ENCODE peak calls at places on chromosome 6, in four cellular contexts. J, M, A and P are unnamed samples.

GRCh38 chr6:124679392-124679791 is 282.8 kb upstream of the RNF217 start:
- DNase-seq in J (no peak), M (no peak), A (no peak), P (peak; percentile 45)

GRCh38 chr6:11323666-11324452 is 91.4 kb upstream of the NEDD9 start:
- DNase-seq in J (no peak), M (peak; percentile 8), A (no peak), P (no peak)

GRCh38 chr6:29295181-29295585 is 6.3 kb upstream of the OR14J1 start:
- DNase-seq in J (no peak), M (no peak), A (no peak), P (no peak)

GRCh38 chr6:142985286-142985685 is 40.3 kb upstream of the HIVEP2 start:
- DNase-seq in J (no peak), M (no peak), A (no peak), P (peak; percentile 8)

GRCh38 chr6:118581489-118581959 is 33.4 kb downstream of the PLN start:
- DNase-seq in J (no peak), M (peak; percentile 86), A (no peak), P (peak; percentile 79)

GRCh38 chr6:9535106-9535505 is 879.8 kb downstream of the TFAP2A start:
- DNase-seq in J (no peak), M (no peak), A (no peak), P (no peak)

GRCh38 chr6:16136086-16136485 is 7.2 kb downstream of the MYLIP start:
- DNase-seq in J (no peak), M (no peak), A (no peak), P (no peak)

GRCh38 chr6:104182811-104183210 is 676.9 kb downstream of the HACE1 start:
- DNase-seq in J (no peak), M (peak; percentile 11), A (no peak), P (peak; percentile 40)

GRCh38 chr6:159959165-159959975 is 9.5 kb upstream of the IGF2R start:
- DNase-seq in J (no peak), M (no peak), A (no peak), P (no peak)

GRCh38 chr6:110053395-110054240 is 75.5 kb downstream of the GPR6 start:
- DNase-seq in J (no peak), M (peak; percentile 58), A (no peak), P (peak; percentile 76)

GRCh38 chr6:87919416-87919815 is 128.2 kb upstream of the SPACA1 start:
- DNase-seq in J (no peak), M (no peak), A (no peak), P (no peak)

GRCh38 chr6:143806282-143807102 is 36.6 kb upstream of the LTV1 start:
- DNase-seq in J (no peak), M (peak; percentile 95), A (no peak), P (peak; percentile 74)

GRCh38 chr6:36028088-36028886 is 679 bp downstream of the MAPK14 start:
- DNase-seq in J (no peak), M (peak; percentile 16), A (peak; percentile 17), P (no peak)

GRCh38 chr6:2496291-2496690 is 250.9 kb upstream of the GMDS start:
- DNase-seq in J (no peak), M (no peak), A (no peak), P (no peak)

GRCh38 chr6:133241088-133241900 is at the start of gene EYA4:
- DNase-seq in J (no peak), M (peak; percentile 9), A (no peak), P (peak; percentile 18)

GRCh38 chr6:132712366-132712765 is 1.5 kb downstream of the VNN1 start:
- DNase-seq in J (no peak), M (peak; percentile 12), A (no peak), P (peak; percentile 44)

GRCh38 chr6:97705568-97705967 is 422.6 kb upstream of the MMS22L start:
- DNase-seq in J (no peak), M (no peak), A (no peak), P (peak; percentile 3)

GRCh38 chr6:9520417-9521151 is 894.3 kb downstream of the TFAP2A start:
- DNase-seq in J (no peak), M (peak; percentile 74), A (no peak), P (peak; percentile 85)

GRCh38 chr6:165081944-165082532 is 227.4 kb downstream of the C6orf118 start:
- DNase-seq in J (no peak), M (no peak), A (no peak), P (no peak)

GRCh38 chr6:16623029-16623653 is 138.1 kb downstream of the ATXN1 start:
- DNase-seq in J (no peak), M (peak; percentile 41), A (no peak), P (peak; percentile 33)

GRCh38 chr6:12233693-12234551 is 56.2 kb upstream of the EDN1 start:
- DNase-seq in J (no peak), M (peak; percentile 81), A (peak; percentile 71), P (peak; percentile 87)

GRCh38 chr6:119110601-119111548 is 32.4 kb upstream of the FAM184A start:
- DNase-seq in J (no peak), M (peak; percentile 66), A (peak; percentile 38), P (peak; percentile 74)

GRCh38 chr6:116210750-116211425 is 43.0 kb downstream of the TSPYL4 start:
- DNase-seq in J (no peak), M (no peak), A (peak; percentile 35), P (peak; percentile 65)

GRCh38 chr6:12291785-12292604 is 1.8 kb downstream of the EDN1 start:
- DNase-seq in J (no peak), M (peak; percentile 27), A (no peak), P (peak; percentile 62)

GRCh38 chr6:158003910-158004695 is 22.4 kb downstream of the SYNJ2 start:
- DNase-seq in J (no peak), M (no peak), A (no peak), P (no peak)

GRCh38 chr6:117352466-117353081 is 73.2 kb downstream of the ROS1 start:
- DNase-seq in J (no peak), M (peak; percentile 20), A (no peak), P (peak; percentile 50)

GRCh38 chr6:90111387-90111786 is 185.3 kb downstream of the BACH2 start:
- DNase-seq in J (no peak), M (no peak), A (no peak), P (no peak)

GRCh38 chr6:138987643-138988468 is at the start of gene REPS1:
- DNase-seq in J (peak; percentile 81), M (peak; percentile 88), A (peak; percentile 86), P (peak; percentile 88)

GRCh38 chr6:80197474-80197873 is 91.0 kb downstream of the BCKDHB start:
- DNase-seq in J (no peak), M (peak; percentile 12), A (peak; percentile 40), P (peak; percentile 37)

GRCh38 chr6:11969092-11969491 is 43.0 kb upstream of the HIVEP1 start:
- DNase-seq in J (no peak), M (peak; percentile 35), A (no peak), P (peak; percentile 88)

GRCh38 chr6:170087946-170088348 is 202.9 kb downstream of the DLL1 start:
- DNase-seq in J (no peak), M (no peak), A (no peak), P (no peak)

GRCh38 chr6:170086639-170087420 is 204.0 kb downstream of the DLL1 start:
- DNase-seq in J (no peak), M (no peak), A (no peak), P (no peak)

GRCh38 chr6:170084166-170084730 is 206.6 kb downstream of the DLL1 start:
- DNase-seq in J (no peak), M (no peak), A (no peak), P (no peak)

GRCh38 chr6:170083236-170084051 is 207.4 kb downstream of the DLL1 start:
- DNase-seq in J (no peak), M (no peak), A (no peak), P (no peak)

GRCh38 chr6:170085475-170086401 is 205.1 kb downstream of the DLL1 start:
- DNase-seq in J (no peak), M (peak; percentile 37), A (no peak), P (no peak)
- H3K4me3 ChIP-seq in J (no peak overlapping the region), M (no peak overlapping the region), A (no peak overlapping the region), P (no peak overlapping the region)

DNA sequence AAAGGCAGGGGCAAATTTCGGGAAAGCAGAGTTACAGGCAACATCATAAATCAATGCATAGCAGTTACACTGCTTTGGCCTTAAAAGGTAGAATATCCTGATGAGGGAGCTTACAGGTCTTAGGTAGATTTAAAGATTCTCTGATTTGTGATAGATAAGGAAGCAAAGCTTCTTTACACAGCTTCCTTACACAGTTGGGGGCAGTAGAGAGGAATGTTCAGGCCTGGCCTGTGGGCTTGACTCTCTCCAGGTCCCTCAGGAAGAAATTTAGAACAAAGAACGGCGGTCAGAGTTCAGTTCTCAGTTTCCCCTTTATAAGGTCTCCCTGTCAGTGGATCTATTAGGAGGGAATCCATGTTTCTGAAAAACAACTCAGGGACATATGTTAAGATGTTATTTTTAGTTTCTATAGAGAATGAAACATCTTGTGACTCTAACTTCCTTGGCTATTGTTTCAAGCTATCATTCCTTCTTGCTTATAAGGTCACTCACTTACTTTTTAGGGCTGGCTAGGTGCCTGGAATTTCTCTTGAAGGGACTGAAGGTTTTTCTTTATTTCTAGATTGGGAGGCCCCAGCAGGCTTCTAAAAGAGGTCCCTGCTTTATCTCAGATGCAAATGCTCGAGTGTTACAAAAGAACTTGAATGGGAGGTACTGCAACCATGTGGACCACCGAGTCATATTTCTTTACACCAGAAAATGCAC is 11.8 kb downstream of the HLA-B start:
- DNase-seq in J (no peak), M (no peak), A (no peak), P (peak; percentile 65)
- TF ChIP-seq CTCF in J (no peak), M (no peak), A (no peak), P (peak; percentile 8)

GRCh38 chr6:46130665-46131064 is 876 bp downstream of the ENPP4 start:
- DNase-seq in J (no peak), M (no peak), A (no peak), P (no peak)
- H3K4me3 ChIP-seq in J (peak overlapping the region; percentile 85), M (no peak overlapping the region), A (peak overlapping the region; percentile 75), P (no peak overlapping the region)

DNA sequence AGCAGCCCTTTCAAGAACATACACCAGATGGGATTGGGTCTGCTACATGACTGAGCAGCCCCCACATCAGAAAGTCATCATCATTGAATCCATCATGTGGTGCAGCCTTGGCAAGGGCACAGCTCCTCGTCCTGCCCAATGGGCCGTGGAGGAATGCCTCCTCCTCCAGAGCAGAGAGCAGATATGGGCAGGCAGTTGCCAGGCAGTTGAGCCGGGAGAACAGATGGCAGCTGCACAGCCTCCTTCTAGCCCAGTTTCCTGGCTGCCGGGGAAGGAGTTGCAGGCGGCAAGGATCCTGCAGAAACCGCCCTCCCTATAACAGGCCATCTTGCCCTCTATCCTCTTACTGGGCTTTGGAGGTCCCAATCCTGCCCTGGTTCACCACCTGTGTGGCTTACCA is 11.9 kb upstream of the ZFAND3 start:
- DNase-seq in J (no peak), M (no peak), A (no peak), P (no peak)
- TF ChIP-seq CTCF in J (no peak), M (peak; percentile 29), A (peak; percentile 3), P (peak; percentile 9)

DNA sequence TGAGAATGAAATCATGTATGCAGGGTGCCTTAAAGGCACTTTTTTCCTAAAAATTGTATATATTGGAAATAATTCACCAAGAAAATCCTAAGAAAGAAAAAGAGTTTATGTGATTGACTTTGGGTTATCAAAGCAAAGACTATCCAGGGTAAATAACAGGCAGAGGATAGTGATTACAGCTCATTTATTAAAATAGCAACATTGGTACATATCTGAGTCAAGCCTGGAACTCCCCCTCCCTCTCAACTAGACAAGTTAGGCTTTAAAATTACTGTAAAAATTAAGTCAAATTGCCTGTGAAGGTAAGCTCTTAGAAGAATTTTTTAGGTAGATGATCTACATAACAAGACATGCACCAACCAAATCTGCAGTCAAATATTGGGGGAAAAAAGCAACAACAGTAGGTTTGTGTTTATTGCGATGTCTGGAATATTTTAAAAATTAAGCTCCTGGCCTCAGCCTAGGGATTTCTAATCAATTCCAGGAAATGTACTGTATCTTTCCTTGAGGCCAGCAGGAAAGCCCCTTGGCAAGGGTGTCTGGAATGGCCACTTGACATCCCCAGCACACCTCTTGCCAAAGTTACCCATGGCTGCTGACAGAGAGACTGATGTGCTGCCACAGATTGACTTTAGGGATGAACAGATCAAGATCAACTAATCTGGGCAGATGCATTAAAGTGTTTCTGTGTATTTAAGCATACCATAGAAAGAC is 31.2 kb upstream of the HBS1L start:
- DNase-seq in J (no peak), M (no peak), A (no peak), P (no peak)
- H3K4me3 ChIP-seq in J (no peak overlapping the region), M (no peak overlapping the region), A (no peak overlapping the region), P (no peak overlapping the region)

GRCh38 chr6:141580121-141580520 is 552.6 kb upstream of the GJE1 start:
- DNase-seq in J (no peak), M (no peak), A (no peak), P (peak; percentile 16)
- TF ChIP-seq CTCF in J (no peak), M (no peak), A (no peak), P (no peak)